ENCODE peak calls at places on chromosomes 5 and 9, in five cellular contexts. One of them, this sample, is unnamed.

GRCh38 chr9:98142925-98143481 is 24.0 kb upstream of the TRIM14 start:
- DNase-seq in Calu3: no peak
- DNase-seq in A673: no peak
- DNase-seq in SK-N-SH: no peak
- DNase-seq in CD4-positive, alpha-beta T cell: no peak
- DNase-seq in this sample: no peak

GRCh38 chr9:107020040-107020530 is 157.1 kb downstream of the ZNF462 start:
- DNase-seq in CD4-positive, alpha-beta T cell: no peak
- DNase-seq in A673: peak
- DNase-seq in Calu3: no peak
- DNase-seq in SK-N-SH: no peak
- DNase-seq in this sample: no peak

GRCh38 chr5:151345187-151345807 is 2.1 kb downstream of the SLC36A2 start:
- DNase-seq in SK-N-SH: no peak
- DNase-seq in A673: no peak
- DNase-seq in CD4-positive, alpha-beta T cell: no peak
- DNase-seq in Calu3: no peak
- DNase-seq in this sample: no peak

GRCh38 chr5:80174790-80175189 is 81.1 kb downstream of the SERINC5 start:
- DNase-seq in CD4-positive, alpha-beta T cell: no peak
- DNase-seq in SK-N-SH: no peak
- DNase-seq in A673: no peak
- DNase-seq in Calu3: no peak
- DNase-seq in this sample: no peak

GRCh38 chr5:131983244-131983771 is 28.1 kb downstream of the ACSL6 start:
- DNase-seq in SK-N-SH: peak
- DNase-seq in CD4-positive, alpha-beta T cell: no peak
- DNase-seq in Calu3: no peak
- DNase-seq in A673: no peak
- DNase-seq in this sample: no peak

GRCh38 chr9:109504689-109505088 is 6.6 kb upstream of the PTPN3 start:
- DNase-seq in SK-N-SH: no peak
- DNase-seq in A673: no peak
- DNase-seq in Calu3: no peak
- DNase-seq in CD4-positive, alpha-beta T cell: no peak
- DNase-seq in this sample: no peak

GRCh38 chr5:140109050-140109817 is 4.7 kb upstream of the PURA start:
- DNase-seq in CD4-positive, alpha-beta T cell: no peak
- DNase-seq in Calu3: no peak
- DNase-seq in SK-N-SH: no peak
- DNase-seq in A673: no peak
- DNase-seq in this sample: no peak

GRCh38 chr5:72511371-72512178 is 4.4 kb upstream of the ZNF366 start:
- DNase-seq in A673: no peak
- DNase-seq in CD4-positive, alpha-beta T cell: no peak
- DNase-seq in SK-N-SH: no peak
- DNase-seq in Calu3: no peak
- DNase-seq in this sample: no peak

GRCh38 chr5:141508808-141509611 is 20.1 kb downstream of the PCDHGC5 start:
- DNase-seq in A673: peak
- DNase-seq in SK-N-SH: peak
- DNase-seq in Calu3: no peak
- DNase-seq in CD4-positive, alpha-beta T cell: no peak
- DNase-seq in this sample: peak

GRCh38 chr5:41649659-41650058 is 139.3 kb upstream of the PLCXD3 start:
- DNase-seq in Calu3: no peak
- DNase-seq in A673: no peak
- DNase-seq in SK-N-SH: no peak
- DNase-seq in CD4-positive, alpha-beta T cell: no peak
- DNase-seq in this sample: no peak

GRCh38 chr5:107388111-107388861 is 282.5 kb downstream of the EFNA5 start:
- DNase-seq in SK-N-SH: peak
- DNase-seq in Calu3: peak
- DNase-seq in A673: peak
- DNase-seq in CD4-positive, alpha-beta T cell: no peak
- DNase-seq in this sample: peak

GRCh38 chr5:15763754-15764153 is 263.8 kb downstream of the FBXL7 start:
- DNase-seq in SK-N-SH: peak
- DNase-seq in CD4-positive, alpha-beta T cell: no peak
- DNase-seq in A673: no peak
- DNase-seq in Calu3: no peak
- DNase-seq in this sample: no peak

GRCh38 chr5:176388003-176388340 is 426 bp downstream of the NOP16 start:
- DNase-seq in CD4-positive, alpha-beta T cell: no peak
- DNase-seq in Calu3: no peak
- DNase-seq in A673: peak
- DNase-seq in SK-N-SH: peak
- DNase-seq in this sample: no peak

GRCh38 chr9:479951-480350 is 265.3 kb downstream of the DOCK8 start:
- DNase-seq in SK-N-SH: no peak
- DNase-seq in A673: no peak
- DNase-seq in CD4-positive, alpha-beta T cell: no peak
- DNase-seq in Calu3: no peak
- DNase-seq in this sample: no peak

GRCh38 chr5:157166164-157166493 is at the start of gene GARIN3:
- DNase-seq in A673: no peak
- DNase-seq in CD4-positive, alpha-beta T cell: no peak
- DNase-seq in SK-N-SH: no peak
- DNase-seq in Calu3: no peak
- DNase-seq in this sample: no peak

GRCh38 chr5:132295505-132296411 is 1.6 kb downstream of the SLC22A4 start:
- DNase-seq in A673: no peak
- DNase-seq in CD4-positive, alpha-beta T cell: no peak
- DNase-seq in Calu3: no peak
- DNase-seq in SK-N-SH: no peak
- DNase-seq in this sample: no peak

GRCh38 chr9:136122425-136123383 is 4.0 kb upstream of the TMEM250 start:
- DNase-seq in SK-N-SH: peak
- DNase-seq in CD4-positive, alpha-beta T cell: peak
- DNase-seq in Calu3: peak
- DNase-seq in A673: peak
- DNase-seq in this sample: peak

GRCh38 chr5:55218966-55219365 is 8.1 kb downstream of the MCIDAS start:
- DNase-seq in A673: no peak
- DNase-seq in SK-N-SH: no peak
- DNase-seq in CD4-positive, alpha-beta T cell: no peak
- DNase-seq in Calu3: peak
- DNase-seq in this sample: no peak

GRCh38 chr5:10789021-10789420 is 28.0 kb upstream of the DAP start:
- DNase-seq in A673: no peak
- DNase-seq in CD4-positive, alpha-beta T cell: no peak
- DNase-seq in Calu3: no peak
- DNase-seq in SK-N-SH: no peak
- DNase-seq in this sample: no peak

GRCh38 chr9:126551812-126552211 is 61.9 kb upstream of the LMX1B start:
- DNase-seq in A673: no peak
- DNase-seq in SK-N-SH: no peak
- DNase-seq in Calu3: no peak
- DNase-seq in CD4-positive, alpha-beta T cell: no peak
- DNase-seq in this sample: no peak

GRCh38 chr9:32004431-32005076 is 379.9 kb upstream of the ACO1 start:
- DNase-seq in SK-N-SH: no peak
- DNase-seq in Calu3: no peak
- DNase-seq in CD4-positive, alpha-beta T cell: no peak
- DNase-seq in A673: no peak
- DNase-seq in this sample: no peak

GRCh38 chr5:66207800-66208561 is 63.9 kb downstream of the SREK1 start:
- DNase-seq in SK-N-SH: no peak
- DNase-seq in Calu3: no peak
- DNase-seq in CD4-positive, alpha-beta T cell: no peak
- DNase-seq in A673: no peak
- DNase-seq in this sample: no peak

GRCh38 chr9:132794730-132795380 is 83.2 kb downstream of the AK8 start:
- DNase-seq in CD4-positive, alpha-beta T cell: no peak
- DNase-seq in Calu3: no peak
- DNase-seq in A673: no peak
- DNase-seq in SK-N-SH: no peak
- DNase-seq in this sample: no peak

GRCh38 chr5:24005384-24005783 is 498.0 kb downstream of the PRDM9 start:
- DNase-seq in Calu3: no peak
- DNase-seq in SK-N-SH: no peak
- DNase-seq in A673: no peak
- DNase-seq in CD4-positive, alpha-beta T cell: no peak
- DNase-seq in this sample: no peak

GRCh38 chr5:9545959-9546851 is at the start of gene SEMA5A:
- DNase-seq in SK-N-SH: peak
- DNase-seq in A673: peak
- DNase-seq in Calu3: no peak
- DNase-seq in CD4-positive, alpha-beta T cell: peak
- DNase-seq in this sample: peak

GRCh38 chr9:34633166-34633565 is 4.3 kb upstream of the ARID3C start:
- DNase-seq in SK-N-SH: no peak
- DNase-seq in CD4-positive, alpha-beta T cell: no peak
- DNase-seq in A673: no peak
- DNase-seq in Calu3: no peak
- DNase-seq in this sample: no peak

GRCh38 chr9:34635556-34635955 is 2.0 kb downstream of the SIGMAR1 start:
- DNase-seq in SK-N-SH: no peak
- DNase-seq in Calu3: no peak
- DNase-seq in CD4-positive, alpha-beta T cell: no peak
- DNase-seq in A673: no peak
- DNase-seq in this sample: no peak

GRCh38 chr9:34636791-34637355 is 714 bp downstream of the SIGMAR1 start:
- DNase-seq in SK-N-SH: no peak
- DNase-seq in CD4-positive, alpha-beta T cell: no peak
- DNase-seq in A673: peak
- DNase-seq in Calu3: no peak
- DNase-seq in this sample: no peak

GRCh38 chr9:34634551-34634945 is 3.0 kb downstream of the SIGMAR1 start:
- DNase-seq in Calu3: no peak
- DNase-seq in SK-N-SH: no peak
- DNase-seq in CD4-positive, alpha-beta T cell: no peak
- DNase-seq in A673: no peak
- DNase-seq in this sample: no peak

DNA sequence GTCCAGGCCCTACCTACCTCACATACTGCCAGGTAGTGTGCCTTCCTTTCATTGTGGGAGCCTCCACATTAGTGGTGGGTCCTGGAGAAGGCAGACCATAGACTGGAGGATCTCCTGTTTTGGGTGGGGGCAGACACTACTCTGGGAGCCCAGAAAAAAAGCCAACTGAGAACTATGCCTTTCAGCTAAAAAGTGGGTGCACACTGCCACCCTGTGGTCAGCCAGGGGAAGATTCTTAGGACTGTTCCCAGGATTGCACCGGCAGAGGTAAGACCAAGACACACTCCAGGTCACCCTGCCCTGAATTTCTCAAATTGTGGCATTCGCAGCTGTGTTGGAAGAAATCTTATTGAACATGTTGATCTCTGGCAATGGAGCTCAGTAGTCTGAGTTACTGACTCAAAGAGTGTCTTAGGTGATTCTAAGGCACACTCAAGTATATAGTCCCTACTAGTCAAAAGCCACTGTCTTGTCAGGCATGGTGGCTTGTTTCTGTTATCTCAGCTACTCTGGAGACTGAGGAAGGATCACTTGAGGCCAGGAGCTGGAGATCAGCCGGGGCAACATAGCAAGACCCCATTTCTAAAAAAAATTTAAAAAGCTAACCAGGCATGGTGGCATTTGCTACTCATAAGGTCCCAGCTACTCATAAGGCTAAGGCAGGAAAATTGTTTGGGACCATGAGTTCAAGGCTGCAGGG is 3.6 kb downstream of the SIGMAR1 start:
- DNase-seq in Calu3: peak
- DNase-seq in CD4-positive, alpha-beta T cell: peak
- DNase-seq in A673: peak
- DNase-seq in SK-N-SH: peak
- DNase-seq in this sample: peak
- TF ChIP-seq CTCF in Calu3: peak
- TF ChIP-seq CTCF in CD4-positive, alpha-beta T cell: peak
- TF ChIP-seq CTCF in A673: peak
- TF ChIP-seq CTCF in SK-N-SH: peak
- TF ChIP-seq CTCF in this sample: peak

GRCh38 chr5:33969572-33970452 is 14.7 kb downstream of the SLC45A2 start:
- DNase-seq in A673: peak
- DNase-seq in Calu3: peak
- DNase-seq in SK-N-SH: peak
- DNase-seq in CD4-positive, alpha-beta T cell: no peak
- DNase-seq in this sample: peak

GRCh38 chr5:33973271-33973670 is 11.2 kb downstream of the SLC45A2 start:
- DNase-seq in Calu3: no peak
- DNase-seq in SK-N-SH: no peak
- DNase-seq in CD4-positive, alpha-beta T cell: no peak
- DNase-seq in A673: no peak
- DNase-seq in this sample: peak

GRCh38 chr5:33964132-33964531 is 20.4 kb downstream of the SLC45A2 start:
- DNase-seq in CD4-positive, alpha-beta T cell: no peak
- DNase-seq in Calu3: no peak
- DNase-seq in SK-N-SH: no peak
- DNase-seq in A673: no peak
- DNase-seq in this sample: no peak

DNA sequence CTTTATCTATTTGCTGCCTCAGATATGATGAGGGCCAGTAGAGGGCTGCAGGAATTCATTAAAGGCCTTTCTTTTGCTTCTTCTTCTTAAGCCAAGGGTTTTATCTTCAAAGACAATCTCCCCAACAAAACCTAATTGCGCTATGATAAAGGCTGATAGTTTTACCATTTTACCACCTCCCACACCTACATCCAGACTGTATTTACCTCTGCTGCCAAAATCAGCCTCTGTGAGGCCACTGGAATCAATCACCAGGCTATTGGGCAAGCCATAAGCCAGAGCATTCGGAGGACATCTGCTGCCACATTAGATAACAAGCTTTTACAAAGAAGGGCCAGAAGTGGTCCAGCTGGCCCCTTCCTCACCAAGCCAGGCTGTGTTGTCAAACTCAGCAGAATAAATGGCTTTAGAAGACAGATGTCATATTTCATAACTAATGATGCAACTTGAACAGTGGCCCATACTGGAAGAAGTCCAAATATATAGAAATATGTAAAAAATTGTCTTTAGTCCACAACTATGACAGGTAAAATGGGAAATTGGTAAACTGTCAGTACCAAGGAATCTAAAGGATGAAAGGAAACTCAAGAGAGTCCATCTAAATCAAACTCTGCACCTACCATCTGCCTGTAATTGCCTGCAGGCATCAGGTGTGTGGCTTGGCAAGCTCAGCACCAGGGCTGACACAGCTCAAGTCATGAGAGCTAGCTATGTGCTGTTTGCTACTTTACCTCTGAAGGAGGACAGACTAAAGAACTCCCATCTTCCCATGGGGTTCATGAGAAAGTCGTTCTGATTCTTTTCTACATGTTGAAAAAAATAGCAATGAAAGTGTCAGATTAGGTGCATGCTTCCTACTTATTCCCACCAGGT is 16.1 kb downstream of the SLC45A2 start:
- DNase-seq in CD4-positive, alpha-beta T cell: no peak
- DNase-seq in A673: no peak
- DNase-seq in SK-N-SH: peak
- DNase-seq in Calu3: no peak
- DNase-seq in this sample: no peak
- TF ChIP-seq CTCF in CD4-positive, alpha-beta T cell: no peak
- TF ChIP-seq CTCF in A673: no peak
- TF ChIP-seq CTCF in SK-N-SH: no peak
- TF ChIP-seq CTCF in Calu3: no peak
- TF ChIP-seq CTCF in this sample: no peak

GRCh38 chr9:34684145-34684544 is 6.9 kb downstream of the CCL19 start:
- DNase-seq in SK-N-SH: no peak
- DNase-seq in CD4-positive, alpha-beta T cell: no peak
- DNase-seq in A673: no peak
- DNase-seq in Calu3: no peak
- DNase-seq in this sample: no peak
- TF ChIP-seq CTCF in SK-N-SH: no peak
- TF ChIP-seq CTCF in CD4-positive, alpha-beta T cell: no peak
- TF ChIP-seq CTCF in A673: no peak
- TF ChIP-seq CTCF in Calu3: no peak
- TF ChIP-seq CTCF in this sample: no peak

GRCh38 chr9:87075537-87075936 is 128.2 kb upstream of the GAS1 start:
- DNase-seq in Calu3: no peak
- DNase-seq in CD4-positive, alpha-beta T cell: no peak
- DNase-seq in A673: no peak
- DNase-seq in SK-N-SH: no peak
- DNase-seq in this sample: no peak
- TF ChIP-seq CTCF in Calu3: no peak
- TF ChIP-seq CTCF in CD4-positive, alpha-beta T cell: no peak
- TF ChIP-seq CTCF in A673: peak
- TF ChIP-seq CTCF in SK-N-SH: no peak
- TF ChIP-seq CTCF in this sample: no peak